ENCODE peak calls at places on chromosomes 12 and 14, in seven cellular contexts. One of them, this sample, is unnamed.

GRCh38 chr14:34722723-34723545 is 8.5 kb upstream of the CFL2 start:
- DNase-seq in GM20000: peak; percentile 73
- DNase-seq in astrocyte of the cerebellum: no peak
- DNase-seq in nephron progenitor cell: peak; percentile 43
- DNase-seq in neural crest cell: peak; percentile 39
- DNase-seq in fibroblast of lung: peak; percentile 34
- DNase-seq in fibroblast of the aortic adventitia: peak; percentile 78
- DNase-seq in this sample: peak; percentile 39

GRCh38 chr12:95815635-95816212 is 25.2 kb upstream of the NTN4 start:
- DNase-seq in GM20000: peak; percentile 38
- DNase-seq in astrocyte of the cerebellum: no peak
- DNase-seq in nephron progenitor cell: no peak
- DNase-seq in neural crest cell: no peak
- DNase-seq in fibroblast of lung: peak; percentile 35
- DNase-seq in fibroblast of the aortic adventitia: peak; percentile 70
- DNase-seq in this sample: no peak

GRCh38 chr12:100460702-100461101 is 13.0 kb upstream of the NR1H4 start:
- DNase-seq in GM20000: no peak
- DNase-seq in astrocyte of the cerebellum: no peak
- DNase-seq in nephron progenitor cell: no peak
- DNase-seq in neural crest cell: no peak
- DNase-seq in fibroblast of lung: peak; percentile 1
- DNase-seq in fibroblast of the aortic adventitia: no peak
- DNase-seq in this sample: no peak

GRCh38 chr14:61837336-61838229 is 75.4 kb downstream of the SNAPC1 start:
- DNase-seq in GM20000: peak; percentile 72
- DNase-seq in astrocyte of the cerebellum: peak; percentile 63
- DNase-seq in nephron progenitor cell: peak; percentile 78
- DNase-seq in neural crest cell: peak; percentile 75
- DNase-seq in fibroblast of lung: peak; percentile 60
- DNase-seq in fibroblast of the aortic adventitia: peak; percentile 87
- DNase-seq in this sample: peak; percentile 81

GRCh38 chr14:30681752-30682355 is 59.7 kb downstream of the SCFD1 start:
- DNase-seq in GM20000: no peak
- DNase-seq in astrocyte of the cerebellum: no peak
- DNase-seq in nephron progenitor cell: no peak
- DNase-seq in neural crest cell: no peak
- DNase-seq in fibroblast of lung: no peak
- DNase-seq in fibroblast of the aortic adventitia: peak; percentile 16
- DNase-seq in this sample: no peak

GRCh38 chr12:27733052-27733656 is 22.5 kb downstream of the MRPS35 start:
- DNase-seq in GM20000: peak; percentile 40
- DNase-seq in astrocyte of the cerebellum: peak; percentile 15
- DNase-seq in nephron progenitor cell: peak; percentile 18
- DNase-seq in neural crest cell: no peak
- DNase-seq in fibroblast of lung: peak; percentile 10
- DNase-seq in fibroblast of the aortic adventitia: peak; percentile 60
- DNase-seq in this sample: no peak

GRCh38 chr12:87054225-87054624 is 798.0 kb upstream of the MGAT4C start:
- DNase-seq in GM20000: no peak
- DNase-seq in astrocyte of the cerebellum: no peak
- DNase-seq in nephron progenitor cell: no peak
- DNase-seq in neural crest cell: no peak
- DNase-seq in fibroblast of lung: peak; percentile 61
- DNase-seq in fibroblast of the aortic adventitia: peak; percentile 89
- DNase-seq in this sample: no peak

GRCh38 chr14:94384342-94384741 is 4.1 kb downstream of the SERPINA1 start:
- DNase-seq in GM20000: no peak
- DNase-seq in astrocyte of the cerebellum: no peak
- DNase-seq in nephron progenitor cell: no peak
- DNase-seq in neural crest cell: no peak
- DNase-seq in fibroblast of lung: no peak
- DNase-seq in fibroblast of the aortic adventitia: no peak
- DNase-seq in this sample: no peak

GRCh38 chr12:73383584-73384229 is 1111.5 kb downstream of the TRHDE start:
- DNase-seq in GM20000: no peak
- DNase-seq in astrocyte of the cerebellum: no peak
- DNase-seq in nephron progenitor cell: no peak
- DNase-seq in neural crest cell: no peak
- DNase-seq in fibroblast of lung: no peak
- DNase-seq in fibroblast of the aortic adventitia: no peak
- DNase-seq in this sample: no peak

GRCh38 chr14:101371691-101372493 is 189.4 kb upstream of the DIO3 start:
- DNase-seq in GM20000: no peak
- DNase-seq in astrocyte of the cerebellum: no peak
- DNase-seq in nephron progenitor cell: no peak
- DNase-seq in neural crest cell: no peak
- DNase-seq in fibroblast of lung: no peak
- DNase-seq in fibroblast of the aortic adventitia: no peak
- DNase-seq in this sample: no peak

GRCh38 chr14:47189911-47190503 is 485.4 kb downstream of the MDGA2 start:
- DNase-seq in GM20000: no peak
- DNase-seq in astrocyte of the cerebellum: no peak
- DNase-seq in nephron progenitor cell: no peak
- DNase-seq in neural crest cell: no peak
- DNase-seq in fibroblast of lung: no peak
- DNase-seq in fibroblast of the aortic adventitia: no peak
- DNase-seq in this sample: no peak

GRCh38 chr12:2860170-2860569 is 3.3 kb upstream of the TEX52 start:
- DNase-seq in GM20000: no peak
- DNase-seq in astrocyte of the cerebellum: no peak
- DNase-seq in nephron progenitor cell: no peak
- DNase-seq in neural crest cell: no peak
- DNase-seq in fibroblast of lung: no peak
- DNase-seq in fibroblast of the aortic adventitia: no peak
- DNase-seq in this sample: no peak

GRCh38 chr12:102059343-102059742 is 2.4 kb downstream of the WASHC3 start:
- DNase-seq in GM20000: no peak
- DNase-seq in astrocyte of the cerebellum: no peak
- DNase-seq in nephron progenitor cell: no peak
- DNase-seq in neural crest cell: no peak
- DNase-seq in fibroblast of lung: no peak
- DNase-seq in fibroblast of the aortic adventitia: no peak
- DNase-seq in this sample: no peak

GRCh38 chr12:6607751-6608591 is 792 bp upstream of the CHD4 start:
- DNase-seq in GM20000: peak; percentile 73
- DNase-seq in astrocyte of the cerebellum: no peak
- DNase-seq in nephron progenitor cell: peak; percentile 49
- DNase-seq in neural crest cell: peak; percentile 44
- DNase-seq in fibroblast of lung: peak; percentile 48
- DNase-seq in fibroblast of the aortic adventitia: peak; percentile 46
- DNase-seq in this sample: no peak

GRCh38 chr14:22976620-22977433 is 5.5 kb downstream of the AJUBA start:
- DNase-seq in GM20000: no peak
- DNase-seq in astrocyte of the cerebellum: no peak
- DNase-seq in nephron progenitor cell: no peak
- DNase-seq in neural crest cell: no peak
- DNase-seq in fibroblast of lung: peak; percentile 55
- DNase-seq in fibroblast of the aortic adventitia: peak; percentile 61
- DNase-seq in this sample: no peak

GRCh38 chr12:116736962-116737773 is 701 bp downstream of the SPRING1 start:
- DNase-seq in GM20000: no peak
- DNase-seq in astrocyte of the cerebellum: no peak
- DNase-seq in nephron progenitor cell: peak; percentile 59
- DNase-seq in neural crest cell: no peak
- DNase-seq in fibroblast of lung: no peak
- DNase-seq in fibroblast of the aortic adventitia: no peak
- DNase-seq in this sample: peak; percentile 37

GRCh38 chr14:106185837-106186233 is 659.5 kb downstream of the TMEM121 start:
- DNase-seq in GM20000: no peak
- DNase-seq in astrocyte of the cerebellum: no peak
- DNase-seq in nephron progenitor cell: no peak
- DNase-seq in neural crest cell: no peak
- DNase-seq in fibroblast of lung: no peak
- DNase-seq in fibroblast of the aortic adventitia: no peak
- DNase-seq in this sample: no peak

GRCh38 chr12:75889214-75889613 is 142.4 kb downstream of the PHLDA1 start:
- DNase-seq in GM20000: no peak
- DNase-seq in astrocyte of the cerebellum: no peak
- DNase-seq in nephron progenitor cell: peak; percentile 13
- DNase-seq in neural crest cell: peak; percentile 53
- DNase-seq in fibroblast of lung: no peak
- DNase-seq in fibroblast of the aortic adventitia: no peak
- DNase-seq in this sample: no peak

GRCh38 chr14:99181804-99182520 is 90.0 kb downstream of the BCL11B start:
- DNase-seq in GM20000: no peak
- DNase-seq in astrocyte of the cerebellum: no peak
- DNase-seq in nephron progenitor cell: no peak
- DNase-seq in neural crest cell: no peak
- DNase-seq in fibroblast of lung: no peak
- DNase-seq in fibroblast of the aortic adventitia: no peak
- DNase-seq in this sample: no peak

DNA sequence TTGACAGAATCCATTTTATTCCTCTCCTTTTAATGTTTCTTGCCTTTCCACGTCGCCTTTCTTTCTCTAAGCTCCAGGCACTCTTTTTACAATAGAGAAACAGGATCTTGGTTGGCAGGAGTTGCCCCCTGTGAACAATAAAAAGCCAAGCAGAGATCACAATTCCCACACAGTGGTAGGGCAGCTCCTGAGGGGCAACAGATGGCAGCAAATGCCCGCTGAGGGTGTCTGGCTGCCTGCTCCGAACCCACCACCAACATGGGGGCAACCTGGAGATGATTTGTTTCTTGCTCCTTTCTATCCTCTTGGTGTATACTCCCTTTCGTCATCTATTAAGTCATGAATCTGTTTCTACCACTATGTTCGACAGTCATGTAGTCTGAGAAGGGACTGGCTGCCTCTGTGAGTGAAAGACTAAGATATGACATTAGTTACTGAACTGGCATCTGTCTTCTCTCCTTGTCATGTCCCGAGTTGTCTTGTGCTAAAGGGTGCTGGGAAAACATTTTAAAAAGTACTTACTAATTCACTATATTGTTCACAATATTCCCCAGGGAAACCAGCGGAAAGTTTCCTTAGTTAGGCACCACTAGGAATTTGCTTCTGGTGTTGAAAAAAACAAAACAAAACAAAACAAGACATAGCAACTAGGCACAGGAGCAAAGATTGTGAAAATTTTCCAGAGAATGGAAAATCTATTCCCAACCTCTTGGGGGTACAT is 170.1 kb downstream of the STXBP6 start:
- DNase-seq in GM20000: no peak
- DNase-seq in astrocyte of the cerebellum: no peak
- DNase-seq in nephron progenitor cell: no peak
- DNase-seq in neural crest cell: no peak
- DNase-seq in fibroblast of lung: no peak
- DNase-seq in fibroblast of the aortic adventitia: no peak
- DNase-seq in this sample: no peak
- TF ChIP-seq CTCF in GM20000: no peak
- TF ChIP-seq CTCF in astrocyte of the cerebellum: no peak
- TF ChIP-seq CTCF in nephron progenitor cell: no peak
- TF ChIP-seq CTCF in neural crest cell: no peak
- TF ChIP-seq CTCF in fibroblast of lung: no peak
- TF ChIP-seq CTCF in fibroblast of the aortic adventitia: no peak
- TF ChIP-seq CTCF in this sample: no peak

DNA sequence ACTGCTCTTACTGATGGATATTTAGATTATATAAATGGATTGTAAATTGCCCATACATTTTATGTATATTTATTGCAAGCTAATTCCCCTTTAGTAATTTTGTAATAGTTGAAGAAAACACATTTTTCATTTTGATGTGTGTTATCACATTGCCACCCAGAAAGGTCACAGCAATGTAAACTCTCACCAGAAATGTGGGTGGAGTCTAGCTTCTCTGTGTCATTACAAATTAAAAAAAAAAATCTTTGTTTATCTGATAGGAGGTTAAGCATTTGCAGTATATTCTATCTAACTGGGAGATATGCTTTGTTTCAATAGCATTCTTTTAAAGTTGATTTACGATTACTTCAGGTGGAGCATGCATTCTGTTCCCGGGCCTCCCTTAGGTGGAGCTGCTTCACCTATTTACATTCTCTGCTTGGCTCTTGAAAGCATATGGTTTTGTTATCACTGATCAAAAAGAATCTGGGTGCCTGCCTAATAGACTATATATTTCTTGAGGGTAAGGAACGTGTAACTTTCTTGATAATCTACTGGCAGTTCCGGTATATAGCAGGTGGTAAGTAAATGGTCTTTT is 7.9 kb downstream of the ADIPOR2 start:
- DNase-seq in GM20000: no peak
- DNase-seq in astrocyte of the cerebellum: no peak
- DNase-seq in nephron progenitor cell: no peak
- DNase-seq in neural crest cell: no peak
- DNase-seq in fibroblast of lung: no peak
- DNase-seq in fibroblast of the aortic adventitia: no peak
- DNase-seq in this sample: no peak
- TF ChIP-seq CTCF in GM20000: no peak
- TF ChIP-seq CTCF in astrocyte of the cerebellum: no peak
- TF ChIP-seq CTCF in nephron progenitor cell: no peak
- TF ChIP-seq CTCF in neural crest cell: no peak
- TF ChIP-seq CTCF in fibroblast of lung: no peak
- TF ChIP-seq CTCF in fibroblast of the aortic adventitia: no peak
- TF ChIP-seq CTCF in this sample: no peak

GRCh38 chr12:7937867-7938506 is 2.0 kb upstream of the SLC2A3 start:
- DNase-seq in GM20000: no peak
- DNase-seq in astrocyte of the cerebellum: no peak
- DNase-seq in nephron progenitor cell: no peak
- DNase-seq in neural crest cell: no peak
- DNase-seq in fibroblast of lung: peak; percentile 42
- DNase-seq in fibroblast of the aortic adventitia: no peak
- DNase-seq in this sample: no peak
- TF ChIP-seq CTCF in GM20000: no peak
- TF ChIP-seq CTCF in astrocyte of the cerebellum: peak; percentile 46
- TF ChIP-seq CTCF in nephron progenitor cell: no peak
- TF ChIP-seq CTCF in neural crest cell: peak; percentile 50
- TF ChIP-seq CTCF in fibroblast of lung: no peak
- TF ChIP-seq CTCF in fibroblast of the aortic adventitia: peak; percentile 37
- TF ChIP-seq CTCF in this sample: peak; percentile 22

GRCh38 chr12:72136792-72137191 is 135.4 kb upstream of the TRHDE start:
- DNase-seq in GM20000: no peak
- DNase-seq in astrocyte of the cerebellum: no peak
- DNase-seq in nephron progenitor cell: no peak
- DNase-seq in neural crest cell: no peak
- DNase-seq in fibroblast of lung: no peak
- DNase-seq in fibroblast of the aortic adventitia: no peak
- DNase-seq in this sample: no peak

GRCh38 chr12:72139411-72139810 is 132.8 kb upstream of the TRHDE start:
- DNase-seq in GM20000: no peak
- DNase-seq in astrocyte of the cerebellum: no peak
- DNase-seq in nephron progenitor cell: no peak
- DNase-seq in neural crest cell: no peak
- DNase-seq in fibroblast of lung: no peak
- DNase-seq in fibroblast of the aortic adventitia: no peak
- DNase-seq in this sample: no peak

GRCh38 chr12:72133497-72134055 is 138.6 kb upstream of the TRHDE start:
- DNase-seq in GM20000: no peak
- DNase-seq in astrocyte of the cerebellum: no peak
- DNase-seq in nephron progenitor cell: no peak
- DNase-seq in neural crest cell: no peak
- DNase-seq in fibroblast of lung: no peak
- DNase-seq in fibroblast of the aortic adventitia: no peak
- DNase-seq in this sample: no peak

GRCh38 chr12:72134934-72135333 is 137.2 kb upstream of the TRHDE start:
- DNase-seq in GM20000: no peak
- DNase-seq in astrocyte of the cerebellum: no peak
- DNase-seq in nephron progenitor cell: no peak
- DNase-seq in neural crest cell: no peak
- DNase-seq in fibroblast of lung: peak; percentile 2
- DNase-seq in fibroblast of the aortic adventitia: no peak
- DNase-seq in this sample: no peak
- TF ChIP-seq CTCF in GM20000: no peak
- TF ChIP-seq CTCF in astrocyte of the cerebellum: no peak
- TF ChIP-seq CTCF in nephron progenitor cell: no peak
- TF ChIP-seq CTCF in neural crest cell: no peak
- TF ChIP-seq CTCF in fibroblast of lung: no peak
- TF ChIP-seq CTCF in fibroblast of the aortic adventitia: no peak
- TF ChIP-seq CTCF in this sample: no peak

This sample was measured in endothelial cell.